ENCODE peak calls at places on chromosomes 7 and 10, in five cellular contexts. One of them, this sample, is unnamed.

GRCh38 chr10:85665661-85666060 is 700.9 kb downstream of the GRID1 start:
- DNase-seq in pancreas: no peak
- DNase-seq in brain microvascular endothelial cell: no peak
- DNase-seq in uterus: no peak
- DNase-seq in body of pancreas: no peak
- DNase-seq in this sample: no peak

GRCh38 chr7:12066004-12066403 is 145.1 kb upstream of the TMEM106B start:
- DNase-seq in brain microvascular endothelial cell: no peak
- DNase-seq in body of pancreas: no peak
- DNase-seq in uterus: no peak
- DNase-seq in pancreas: no peak
- DNase-seq in this sample: no peak

GRCh38 chr10:93568105-93568390 is 1.6 kb downstream of the FFAR4 start:
- DNase-seq in brain microvascular endothelial cell: no peak
- DNase-seq in body of pancreas: no peak
- DNase-seq in uterus: no peak
- DNase-seq in pancreas: no peak
- DNase-seq in this sample: no peak

GRCh38 chr10:44477021-44477420 is 92.1 kb upstream of the CXCL12 start:
- DNase-seq in pancreas: no peak
- DNase-seq in uterus: peak; percentile 61
- DNase-seq in body of pancreas: no peak
- DNase-seq in brain microvascular endothelial cell: peak; percentile 75
- DNase-seq in this sample: peak; percentile 8

GRCh38 chr10:88196298-88196697 is 332.9 kb downstream of the PTEN start:
- DNase-seq in brain microvascular endothelial cell: no peak
- DNase-seq in body of pancreas: no peak
- DNase-seq in pancreas: no peak
- DNase-seq in uterus: no peak
- DNase-seq in this sample: no peak

GRCh38 chr10:133592716-133593115 is 27.3 kb upstream of the SYCE1 start:
- DNase-seq in body of pancreas: no peak
- DNase-seq in brain microvascular endothelial cell: no peak
- DNase-seq in pancreas: no peak
- DNase-seq in uterus: no peak
- DNase-seq in this sample: no peak

GRCh38 chr10:118798186-118798811 is 43.5 kb upstream of the CACUL1 start:
- DNase-seq in body of pancreas: no peak
- DNase-seq in uterus: peak; percentile 61
- DNase-seq in pancreas: no peak
- DNase-seq in brain microvascular endothelial cell: peak; percentile 63
- DNase-seq in this sample: peak; percentile 75

GRCh38 chr7:148611692-148612091 is 21.1 kb downstream of the C7orf33 start:
- DNase-seq in body of pancreas: no peak
- DNase-seq in pancreas: no peak
- DNase-seq in uterus: no peak
- DNase-seq in brain microvascular endothelial cell: no peak
- DNase-seq in this sample: no peak

GRCh38 chr10:24485299-24485698 is 238.4 kb downstream of the ARHGAP21 start:
- DNase-seq in body of pancreas: peak; percentile 27
- DNase-seq in brain microvascular endothelial cell: no peak
- DNase-seq in uterus: no peak
- DNase-seq in pancreas: no peak
- DNase-seq in this sample: no peak

GRCh38 chr10:99926925-99927718 is 82.6 kb downstream of the DNMBP start:
- DNase-seq in pancreas: peak; percentile 55
- DNase-seq in brain microvascular endothelial cell: peak; percentile 62
- DNase-seq in uterus: peak; percentile 63
- DNase-seq in body of pancreas: peak; percentile 73
- DNase-seq in this sample: peak; percentile 74

GRCh38 chr10:71638087-71638576 is 81.4 kb downstream of the C10orf105 start:
- DNase-seq in pancreas: no peak
- DNase-seq in uterus: no peak
- DNase-seq in brain microvascular endothelial cell: no peak
- DNase-seq in body of pancreas: no peak
- DNase-seq in this sample: no peak

GRCh38 chr10:102414749-102415148 is 3.8 kb downstream of the PSD start:
- DNase-seq in uterus: no peak
- DNase-seq in body of pancreas: no peak
- DNase-seq in brain microvascular endothelial cell: no peak
- DNase-seq in pancreas: no peak
- DNase-seq in this sample: no peak

GRCh38 chr7:46173526-46174191 is 252.6 kb upstream of the IGFBP3 start:
- DNase-seq in brain microvascular endothelial cell: no peak
- DNase-seq in body of pancreas: peak; percentile 43
- DNase-seq in pancreas: peak; percentile 62
- DNase-seq in uterus: peak; percentile 54
- DNase-seq in this sample: peak; percentile 41

GRCh38 chr7:135801045-135801693 is 52.6 kb upstream of the FAM180A start:
- DNase-seq in body of pancreas: peak; percentile 28
- DNase-seq in brain microvascular endothelial cell: peak; percentile 61
- DNase-seq in pancreas: no peak
- DNase-seq in uterus: no peak
- DNase-seq in this sample: peak; percentile 83

GRCh38 chr10:103125323-103126267 is 67.5 kb downstream of the NT5C2 start:
- DNase-seq in body of pancreas: no peak
- DNase-seq in pancreas: no peak
- DNase-seq in uterus: no peak
- DNase-seq in brain microvascular endothelial cell: peak; percentile 38
- DNase-seq in this sample: peak; percentile 84

GRCh38 chr10:71083457-71083975 is 128.9 kb upstream of the UNC5B start:
- DNase-seq in brain microvascular endothelial cell: no peak
- DNase-seq in body of pancreas: no peak
- DNase-seq in pancreas: no peak
- DNase-seq in uterus: no peak
- DNase-seq in this sample: no peak

GRCh38 chr7:100008525-100008924 is 6.9 kb upstream of the ZKSCAN1 start:
- DNase-seq in body of pancreas: peak; percentile 37
- DNase-seq in uterus: no peak
- DNase-seq in pancreas: no peak
- DNase-seq in brain microvascular endothelial cell: no peak
- DNase-seq in this sample: no peak

GRCh38 chr7:44917465-44917864 is 32.1 kb upstream of the PURB start:
- DNase-seq in uterus: no peak
- DNase-seq in brain microvascular endothelial cell: no peak
- DNase-seq in pancreas: no peak
- DNase-seq in body of pancreas: no peak
- DNase-seq in this sample: no peak

GRCh38 chr10:12797471-12798262 is 203.8 kb downstream of the CCDC3 start:
- DNase-seq in uterus: no peak
- DNase-seq in body of pancreas: no peak
- DNase-seq in brain microvascular endothelial cell: no peak
- DNase-seq in pancreas: no peak
- DNase-seq in this sample: peak; percentile 38

GRCh38 chr10:12799746-12800145 is 201.8 kb downstream of the CCDC3 start:
- DNase-seq in body of pancreas: no peak
- DNase-seq in uterus: no peak
- DNase-seq in brain microvascular endothelial cell: no peak
- DNase-seq in pancreas: no peak
- DNase-seq in this sample: no peak

GRCh38 chr10:12801214-12802087 is 200.1 kb downstream of the CCDC3 start:
- DNase-seq in brain microvascular endothelial cell: no peak
- DNase-seq in uterus: no peak
- DNase-seq in pancreas: no peak
- DNase-seq in body of pancreas: no peak
- DNase-seq in this sample: no peak

GRCh38 chr10:12799144-12799543 is 202.4 kb downstream of the CCDC3 start:
- DNase-seq in uterus: no peak
- DNase-seq in brain microvascular endothelial cell: no peak
- DNase-seq in body of pancreas: no peak
- DNase-seq in pancreas: no peak
- DNase-seq in this sample: no peak

DNA sequence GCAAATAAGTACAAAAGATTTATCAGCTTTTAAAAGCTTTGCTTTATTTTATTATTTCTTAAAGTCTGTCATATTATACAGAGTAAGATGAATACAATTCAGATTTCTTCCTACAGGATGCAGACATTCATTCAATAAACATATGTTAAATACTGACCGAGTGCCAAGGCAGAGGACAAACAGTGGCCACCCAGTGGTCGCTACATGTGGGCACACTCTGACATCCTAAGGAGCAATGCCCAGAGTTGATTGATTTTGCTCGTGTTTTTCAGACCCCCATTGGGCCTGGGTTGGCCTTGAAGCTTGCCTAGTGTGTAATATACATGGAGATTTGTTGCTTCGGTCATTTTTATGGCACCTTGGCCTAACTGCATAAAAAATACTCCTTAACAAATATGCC is 201.2 kb downstream of the CCDC3 start:
- DNase-seq in uterus: no peak
- DNase-seq in body of pancreas: no peak
- DNase-seq in brain microvascular endothelial cell: no peak
- DNase-seq in pancreas: no peak
- DNase-seq in this sample: no peak
- TF ChIP-seq CTCF in uterus: no peak
- TF ChIP-seq CTCF in body of pancreas: no peak
- TF ChIP-seq CTCF in brain microvascular endothelial cell: peak; percentile 44
- TF ChIP-seq CTCF in pancreas: no peak
- TF ChIP-seq CTCF in this sample: no peak

GRCh38 chr7:35729061-35729783 is 34.3 kb upstream of the HERPUD2 start:
- DNase-seq in brain microvascular endothelial cell: no peak
- DNase-seq in pancreas: no peak
- DNase-seq in body of pancreas: no peak
- DNase-seq in uterus: no peak
- DNase-seq in this sample: no peak
- H3K4me3 ChIP-seq in brain microvascular endothelial cell: no peak overlapping the region
- H3K4me3 ChIP-seq in pancreas: no peak overlapping the region
- H3K4me3 ChIP-seq in body of pancreas: no peak overlapping the region
- H3K4me3 ChIP-seq in uterus: no peak overlapping the region
- H3K4me3 ChIP-seq in this sample: no peak overlapping the region

DNA sequence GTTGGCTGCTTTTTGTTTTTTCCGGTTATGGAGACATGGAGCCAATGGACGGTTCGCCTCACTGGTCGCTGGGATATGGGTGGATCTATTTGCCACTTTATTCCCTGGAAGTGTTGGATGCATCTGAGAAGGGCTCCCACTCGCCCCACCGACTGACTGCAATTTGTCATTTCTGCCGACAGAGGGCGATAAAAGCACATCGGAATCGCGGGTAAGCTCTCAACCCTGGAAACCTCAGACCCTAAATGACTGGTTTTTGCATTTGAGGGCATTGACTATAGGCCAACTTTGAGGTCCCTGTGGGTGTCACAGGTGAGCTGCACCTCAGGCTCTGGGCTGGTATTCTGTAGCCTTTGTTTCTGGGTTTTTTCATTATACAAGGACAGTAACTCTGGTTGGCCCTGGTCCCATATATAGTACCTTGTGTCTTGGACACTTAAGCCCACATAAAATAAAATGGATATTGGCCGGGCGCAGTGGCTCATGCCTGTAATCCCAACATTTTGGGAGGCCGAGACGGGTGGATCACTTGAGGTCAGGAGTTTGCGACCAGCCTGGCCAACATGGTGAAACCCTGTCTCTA is 11.9 kb upstream of the OPALIN start:
- DNase-seq in body of pancreas: peak; percentile 53
- DNase-seq in pancreas: no peak
- DNase-seq in uterus: peak; percentile 44
- DNase-seq in brain microvascular endothelial cell: peak; percentile 39
- DNase-seq in this sample: peak; percentile 7
- H3K27ac ChIP-seq in body of pancreas: no peak overlapping the region
- H3K27ac ChIP-seq in pancreas: no peak overlapping the region
- H3K27ac ChIP-seq in uterus: no peak overlapping the region
- H3K27ac ChIP-seq in brain microvascular endothelial cell: no peak overlapping the region
- H3K27ac ChIP-seq in this sample: no peak overlapping the region

DNA sequence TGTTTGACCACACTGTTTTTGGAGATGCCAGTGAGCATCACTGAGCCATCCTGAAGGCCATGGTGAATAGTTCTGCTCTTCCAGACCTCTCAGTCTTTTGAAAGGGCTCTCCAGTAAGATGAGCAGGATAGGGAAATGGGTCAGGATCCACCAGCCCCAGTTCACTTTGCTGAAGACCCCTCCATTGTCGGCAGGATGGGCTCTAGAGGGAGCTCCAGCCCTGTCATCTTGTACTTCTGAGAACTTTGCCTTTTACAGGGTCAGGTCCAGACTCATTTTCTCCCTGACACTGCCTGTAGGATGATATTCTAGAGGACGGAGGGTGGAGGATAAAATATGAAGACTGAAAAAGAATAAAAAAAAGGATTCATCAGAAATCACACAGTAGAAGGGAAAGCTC is 13.1 kb downstream of the LHFPL3 start:
- DNase-seq in brain microvascular endothelial cell: no peak
- DNase-seq in uterus: no peak
- DNase-seq in body of pancreas: no peak
- DNase-seq in pancreas: no peak
- DNase-seq in this sample: no peak
- TF ChIP-seq CTCF in brain microvascular endothelial cell: peak; percentile 24
- TF ChIP-seq CTCF in uterus: no peak
- TF ChIP-seq CTCF in body of pancreas: no peak
- TF ChIP-seq CTCF in pancreas: no peak
- TF ChIP-seq CTCF in this sample: no peak

This sample was measured in fibroblast of lung.